ENCODE peak calls at places on chromosomes 13 and 19, in eight cellular contexts. One of them, this sample, is unnamed.

GRCh38 chr13:114046447-114046846 is 72.6 kb upstream of the C13orf46 start:
- DNase-seq in Peyer's patch: no peak
- DNase-seq in adrenal gland: no peak
- DNase-seq in esophagus muscularis mucosa: no peak
- DNase-seq in ovary: no peak
- DNase-seq in stomach: no peak
- DNase-seq in GM12878: no peak
- DNase-seq in heart left ventricle: no peak
- DNase-seq in this sample: no peak

GRCh38 chr13:112233256-112233655 is 142.9 kb upstream of the SPACA7 start:
- DNase-seq in esophagus muscularis mucosa: no peak
- DNase-seq in adrenal gland: no peak
- DNase-seq in ovary: no peak
- DNase-seq in heart left ventricle: no peak
- DNase-seq in GM12878: no peak
- DNase-seq in stomach: no peak
- DNase-seq in Peyer's patch: peak; percentile 25
- DNase-seq in this sample: no peak

GRCh38 chr13:95641291-95641811 is 3.2 kb downstream of the DZIP1 start:
- DNase-seq in esophagus muscularis mucosa: peak; percentile 80
- DNase-seq in heart left ventricle: no peak
- DNase-seq in Peyer's patch: no peak
- DNase-seq in GM12878: no peak
- DNase-seq in stomach: no peak
- DNase-seq in ovary: peak; percentile 48
- DNase-seq in adrenal gland: no peak
- DNase-seq in this sample: no peak

GRCh38 chr19:30649934-30650614 is 277.9 kb downstream of the ZNF536 start:
- DNase-seq in GM12878: peak; percentile 24
- DNase-seq in stomach: no peak
- DNase-seq in adrenal gland: peak; percentile 61
- DNase-seq in esophagus muscularis mucosa: no peak
- DNase-seq in ovary: no peak
- DNase-seq in Peyer's patch: no peak
- DNase-seq in heart left ventricle: no peak
- DNase-seq in this sample: peak; percentile 74

GRCh38 chr19:3120611-3121231 is 15.1 kb upstream of the GNA15 start:
- DNase-seq in Peyer's patch: no peak
- DNase-seq in adrenal gland: no peak
- DNase-seq in esophagus muscularis mucosa: no peak
- DNase-seq in heart left ventricle: no peak
- DNase-seq in stomach: no peak
- DNase-seq in GM12878: no peak
- DNase-seq in ovary: no peak
- DNase-seq in this sample: no peak

GRCh38 chr19:35977446-35978222 is 17.4 kb upstream of the SDHAF1 start:
- DNase-seq in adrenal gland: no peak
- DNase-seq in Peyer's patch: no peak
- DNase-seq in GM12878: no peak
- DNase-seq in heart left ventricle: no peak
- DNase-seq in ovary: no peak
- DNase-seq in esophagus muscularis mucosa: no peak
- DNase-seq in stomach: no peak
- DNase-seq in this sample: no peak

GRCh38 chr13:39259371-39259770 is 221.1 kb downstream of the NHLRC3 start:
- DNase-seq in Peyer's patch: no peak
- DNase-seq in stomach: no peak
- DNase-seq in heart left ventricle: no peak
- DNase-seq in adrenal gland: no peak
- DNase-seq in esophagus muscularis mucosa: no peak
- DNase-seq in ovary: no peak
- DNase-seq in GM12878: peak; percentile 12
- DNase-seq in this sample: no peak

GRCh38 chr13:36919206-36919832 is 719 bp downstream of the SMAD9 start:
- DNase-seq in stomach: peak; percentile 39
- DNase-seq in ovary: peak; percentile 59
- DNase-seq in GM12878: no peak
- DNase-seq in heart left ventricle: peak; percentile 48
- DNase-seq in adrenal gland: peak; percentile 24
- DNase-seq in Peyer's patch: no peak
- DNase-seq in esophagus muscularis mucosa: no peak
- DNase-seq in this sample: peak; percentile 86

GRCh38 chr19:50050406-50051223 is 24.8 kb downstream of the ZNF473 start:
- DNase-seq in heart left ventricle: peak; percentile 82
- DNase-seq in esophagus muscularis mucosa: peak; percentile 95
- DNase-seq in Peyer's patch: peak; percentile 90
- DNase-seq in stomach: peak; percentile 55
- DNase-seq in adrenal gland: peak; percentile 83
- DNase-seq in ovary: peak; percentile 71
- DNase-seq in GM12878: peak; percentile 23
- DNase-seq in this sample: peak; percentile 93

GRCh38 chr13:21537105-21537504 is 66.9 kb downstream of the MICU2 start:
- DNase-seq in adrenal gland: no peak
- DNase-seq in heart left ventricle: no peak
- DNase-seq in GM12878: no peak
- DNase-seq in ovary: no peak
- DNase-seq in esophagus muscularis mucosa: no peak
- DNase-seq in stomach: no peak
- DNase-seq in Peyer's patch: no peak
- DNase-seq in this sample: no peak

GRCh38 chr13:31638577-31638976 is 100.7 kb upstream of the RXFP2 start:
- DNase-seq in Peyer's patch: no peak
- DNase-seq in adrenal gland: no peak
- DNase-seq in stomach: no peak
- DNase-seq in esophagus muscularis mucosa: no peak
- DNase-seq in GM12878: no peak
- DNase-seq in ovary: no peak
- DNase-seq in heart left ventricle: no peak
- DNase-seq in this sample: no peak

GRCh38 chr19:22882797-22883196 is 50.7 kb downstream of the ZNF723 start:
- DNase-seq in GM12878: no peak
- DNase-seq in ovary: no peak
- DNase-seq in esophagus muscularis mucosa: no peak
- DNase-seq in Peyer's patch: no peak
- DNase-seq in stomach: no peak
- DNase-seq in heart left ventricle: no peak
- DNase-seq in adrenal gland: no peak
- DNase-seq in this sample: no peak

GRCh38 chr19:16612631-16613030 is 15.4 kb downstream of the MED26 start:
- DNase-seq in heart left ventricle: no peak
- DNase-seq in esophagus muscularis mucosa: no peak
- DNase-seq in ovary: no peak
- DNase-seq in Peyer's patch: no peak
- DNase-seq in GM12878: no peak
- DNase-seq in stomach: no peak
- DNase-seq in adrenal gland: no peak
- DNase-seq in this sample: no peak

GRCh38 chr19:7292950-7293794 is 1.0 kb downstream of the INSR start:
- DNase-seq in heart left ventricle: peak; percentile 40
- DNase-seq in GM12878: no peak
- DNase-seq in esophagus muscularis mucosa: no peak
- DNase-seq in ovary: peak; percentile 81
- DNase-seq in stomach: peak; percentile 41
- DNase-seq in adrenal gland: peak; percentile 61
- DNase-seq in Peyer's patch: peak; percentile 76
- DNase-seq in this sample: no peak

GRCh38 chr19:45881909-45882528 is 3.9 kb downstream of the IRF2BP1 start:
- DNase-seq in stomach: peak; percentile 81
- DNase-seq in esophagus muscularis mucosa: no peak
- DNase-seq in GM12878: no peak
- DNase-seq in Peyer's patch: peak; percentile 54
- DNase-seq in adrenal gland: no peak
- DNase-seq in heart left ventricle: no peak
- DNase-seq in ovary: no peak
- DNase-seq in this sample: no peak

GRCh38 chr19:33673258-33673875 is 51.6 kb downstream of the CHST8 start:
- DNase-seq in adrenal gland: no peak
- DNase-seq in Peyer's patch: peak; percentile 2
- DNase-seq in heart left ventricle: no peak
- DNase-seq in stomach: peak; percentile 11
- DNase-seq in GM12878: no peak
- DNase-seq in esophagus muscularis mucosa: no peak
- DNase-seq in ovary: no peak
- DNase-seq in this sample: no peak

GRCh38 chr13:85798999-85799646 is at the start of gene SLITRK6:
- DNase-seq in adrenal gland: no peak
- DNase-seq in ovary: no peak
- DNase-seq in stomach: no peak
- DNase-seq in GM12878: no peak
- DNase-seq in esophagus muscularis mucosa: no peak
- DNase-seq in heart left ventricle: no peak
- DNase-seq in Peyer's patch: no peak
- DNase-seq in this sample: peak; percentile 40

GRCh38 chr13:62910541-62910940 is 1494.9 kb upstream of the PCDH20 start:
- DNase-seq in esophagus muscularis mucosa: no peak
- DNase-seq in heart left ventricle: no peak
- DNase-seq in GM12878: no peak
- DNase-seq in Peyer's patch: no peak
- DNase-seq in ovary: no peak
- DNase-seq in stomach: no peak
- DNase-seq in adrenal gland: no peak
- DNase-seq in this sample: no peak

GRCh38 chr13:112890316-112891131 is 78.5 kb upstream of the MCF2L start:
- DNase-seq in Peyer's patch: no peak
- DNase-seq in stomach: no peak
- DNase-seq in esophagus muscularis mucosa: no peak
- DNase-seq in heart left ventricle: no peak
- DNase-seq in GM12878: no peak
- DNase-seq in adrenal gland: no peak
- DNase-seq in ovary: no peak
- DNase-seq in this sample: no peak

GRCh38 chr13:108213946-108214345 is 1.4 kb downstream of the LIG4 start:
- DNase-seq in ovary: no peak
- DNase-seq in Peyer's patch: no peak
- DNase-seq in heart left ventricle: no peak
- DNase-seq in adrenal gland: no peak
- DNase-seq in esophagus muscularis mucosa: no peak
- DNase-seq in stomach: no peak
- DNase-seq in GM12878: no peak
- DNase-seq in this sample: no peak

GRCh38 chr19:16876904-16877361 is 11.9 kb upstream of the F2RL3 start:
- DNase-seq in Peyer's patch: no peak
- DNase-seq in GM12878: no peak
- DNase-seq in adrenal gland: no peak
- DNase-seq in heart left ventricle: peak; percentile 44
- DNase-seq in stomach: no peak
- DNase-seq in ovary: no peak
- DNase-seq in esophagus muscularis mucosa: no peak
- DNase-seq in this sample: no peak

GRCh38 chr13:59034198-59034597 is 1129.5 kb downstream of the DIAPH3 start:
- DNase-seq in adrenal gland: no peak
- DNase-seq in stomach: no peak
- DNase-seq in Peyer's patch: no peak
- DNase-seq in esophagus muscularis mucosa: no peak
- DNase-seq in heart left ventricle: no peak
- DNase-seq in ovary: no peak
- DNase-seq in GM12878: no peak
- DNase-seq in this sample: no peak

GRCh38 chr19:48826606-48827020 is 9.7 kb downstream of the HSD17B14 start:
- DNase-seq in Peyer's patch: no peak
- DNase-seq in stomach: peak; percentile 62
- DNase-seq in GM12878: no peak
- DNase-seq in heart left ventricle: no peak
- DNase-seq in adrenal gland: no peak
- DNase-seq in esophagus muscularis mucosa: no peak
- DNase-seq in ovary: peak; percentile 48
- DNase-seq in this sample: no peak
- TF ChIP-seq CTCF in Peyer's patch: no peak
- TF ChIP-seq CTCF in stomach: no peak
- TF ChIP-seq CTCF in GM12878: no peak
- TF ChIP-seq CTCF in heart left ventricle: no peak
- TF ChIP-seq CTCF in adrenal gland: no peak
- TF ChIP-seq CTCF in esophagus muscularis mucosa: no peak
- TF ChIP-seq CTCF in ovary: no peak
- TF ChIP-seq CTCF in this sample: no peak

GRCh38 chr13:89609318-89609717 is 1738.2 kb upstream of the MIR17HG start:
- DNase-seq in esophagus muscularis mucosa: no peak
- DNase-seq in heart left ventricle: no peak
- DNase-seq in stomach: no peak
- DNase-seq in adrenal gland: no peak
- DNase-seq in GM12878: no peak
- DNase-seq in Peyer's patch: no peak
- DNase-seq in ovary: no peak
- DNase-seq in this sample: no peak
- TF ChIP-seq POLR2A in esophagus muscularis mucosa: no peak
- TF ChIP-seq POLR2A in heart left ventricle: no peak
- TF ChIP-seq POLR2A in stomach: no peak
- TF ChIP-seq POLR2A in adrenal gland: no peak
- TF ChIP-seq POLR2A in GM12878: no peak
- TF ChIP-seq POLR2A in Peyer's patch: no peak
- TF ChIP-seq POLR2A in ovary: no peak
- TF ChIP-seq POLR2A in this sample: no peak

GRCh38 chr19:19475845-19476828 is 39.2 kb downstream of the TSSK6 start:
- DNase-seq in Peyer's patch: no peak
- DNase-seq in ovary: no peak
- DNase-seq in GM12878: no peak
- DNase-seq in heart left ventricle: no peak
- DNase-seq in adrenal gland: no peak
- DNase-seq in esophagus muscularis mucosa: no peak
- DNase-seq in stomach: no peak
- DNase-seq in this sample: no peak
- TF ChIP-seq CTCF in Peyer's patch: peak; percentile 25
- TF ChIP-seq CTCF in ovary: no peak
- TF ChIP-seq CTCF in GM12878: peak; percentile 50
- TF ChIP-seq CTCF in heart left ventricle: peak; percentile 45
- TF ChIP-seq CTCF in adrenal gland: peak; percentile 39
- TF ChIP-seq CTCF in esophagus muscularis mucosa: peak; percentile 30
- TF ChIP-seq CTCF in stomach: no peak
- TF ChIP-seq CTCF in this sample: no peak

GRCh38 chr19:44142014-44142523 is 715 bp downstream of the ZNF234 start:
- DNase-seq in heart left ventricle: no peak
- DNase-seq in ovary: no peak
- DNase-seq in GM12878: no peak
- DNase-seq in stomach: no peak
- DNase-seq in esophagus muscularis mucosa: no peak
- DNase-seq in Peyer's patch: no peak
- DNase-seq in adrenal gland: peak; percentile 30
- DNase-seq in this sample: no peak

DNA sequence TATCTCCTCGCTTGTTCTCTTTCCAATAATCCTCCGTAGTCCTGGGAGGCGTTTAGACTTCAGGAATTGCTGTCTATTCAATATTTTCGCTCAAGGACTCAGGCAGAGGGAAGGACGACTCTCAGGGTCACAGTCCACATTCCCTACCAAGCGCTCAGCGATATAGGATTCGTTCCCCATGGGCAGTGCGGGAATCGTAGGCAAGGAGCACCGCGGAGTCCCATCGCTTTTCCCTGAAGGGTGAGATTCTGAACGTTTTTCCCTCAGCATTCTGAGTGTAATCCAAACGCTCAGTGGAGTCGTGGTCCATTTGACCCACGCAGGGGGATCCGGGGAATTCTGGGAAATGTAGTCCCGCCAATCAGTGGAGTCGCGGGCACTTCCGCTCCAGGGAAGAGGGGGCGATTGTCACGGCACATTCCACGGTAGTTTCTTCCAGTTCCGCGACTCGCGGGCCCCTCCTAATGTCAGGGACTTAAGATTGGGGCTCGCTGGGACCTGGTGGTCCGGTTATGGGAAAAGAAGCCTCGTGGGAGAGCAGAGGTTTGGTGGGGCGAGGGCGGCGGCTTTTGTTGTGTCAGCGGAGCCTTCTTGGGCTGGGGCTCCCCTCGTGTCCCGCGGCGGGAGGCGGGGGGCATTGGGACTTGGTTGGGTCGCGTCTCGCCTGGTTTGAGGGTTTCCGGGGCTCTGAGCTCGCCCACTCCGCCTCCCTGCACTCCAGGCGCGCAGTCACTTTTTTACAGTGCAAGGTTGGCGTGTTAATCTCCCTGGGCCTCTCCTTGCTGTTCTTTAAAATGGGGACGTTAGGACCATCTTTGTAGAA is at the start of gene ZNF234:
- DNase-seq in stomach: peak; percentile 75
- DNase-seq in adrenal gland: peak; percentile 87
- DNase-seq in GM12878: peak; percentile 40
- DNase-seq in esophagus muscularis mucosa: peak; percentile 95
- DNase-seq in heart left ventricle: peak; percentile 90
- DNase-seq in ovary: peak; percentile 83
- DNase-seq in Peyer's patch: peak; percentile 90
- DNase-seq in this sample: peak; percentile 93
- TF ChIP-seq POLR2A in stomach: no peak
- TF ChIP-seq POLR2A in adrenal gland: peak; percentile 1
- TF ChIP-seq POLR2A in GM12878: peak; percentile 62
- TF ChIP-seq POLR2A in esophagus muscularis mucosa: no peak
- TF ChIP-seq POLR2A in heart left ventricle: peak; percentile 54
- TF ChIP-seq POLR2A in ovary: no peak
- TF ChIP-seq POLR2A in Peyer's patch: no peak
- TF ChIP-seq POLR2A in this sample: no peak

This sample was measured in lower leg skin.